ENCODE peak calls at places on chromosome 20, in five cellular contexts. T, S, G, F and X are unnamed samples.
A peak's percentile ranks its signal among the peaks of the same experiment; 100 is the strongest.

GRCh38 chr20:62886709-62887058 is 25.1 kb upstream of the TCFL5 start:
- DNase-seq in T (no peak), S (no peak), G (no peak), F (no peak), X (no peak)

GRCh38 chr20:34824026-34824860 is 1.2 kb downstream of the NCOA6 start:
- DNase-seq in T (peak; percentile 56), S (peak; percentile 69), G (peak; percentile 52), F (peak; percentile 66), X (peak; percentile 65)

GRCh38 chr20:49344975-49345374 is 67.1 kb upstream of the ZNFX1 start:
- DNase-seq in T (peak; percentile 66), S (peak; percentile 99), G (peak; percentile 81), F (no peak), X (peak; percentile 77)

GRCh38 chr20:59823860-59824259 is 109.6 kb downstream of the SYCP2 start:
- DNase-seq in T (no peak), S (no peak), G (no peak), F (no peak), X (no peak)

GRCh38 chr20:47360489-47361267 is 4.2 kb upstream of the ZMYND8 start:
- DNase-seq in T (peak; percentile 94), S (peak; percentile 80), G (peak; percentile 81), F (no peak), X (peak; percentile 83)

GRCh38 chr20:44422083-44422482 is 53.6 kb upstream of the TTPAL start:
- DNase-seq in T (no peak), S (peak; percentile 81), G (no peak), F (no peak), X (no peak)

GRCh38 chr20:839015-839414 is 5.5 kb downstream of the FAM110A start:
- DNase-seq in T (no peak), S (no peak), G (no peak), F (no peak), X (no peak)

GRCh38 chr20:11869641-11870040 is 48.1 kb upstream of the BTBD3 start:
- DNase-seq in T (no peak), S (no peak), G (no peak), F (no peak), X (no peak)

GRCh38 chr20:38728911-38729642 is 4.8 kb downstream of the SLC32A1 start:
- DNase-seq in T (no peak), S (no peak), G (no peak), F (no peak), X (no peak)

GRCh38 chr20:3472105-3472504 is 1.3 kb downstream of the ATRN start:
- DNase-seq in T (no peak), S (no peak), G (no peak), F (no peak), X (no peak)

GRCh38 chr20:21182832-21183563 is 57.1 kb downstream of the KIZ start:
- DNase-seq in T (no peak), S (peak; percentile 94), G (no peak), F (no peak), X (no peak)

GRCh38 chr20:35173576-35174192 is 1.8 kb downstream of the PROCR start:
- DNase-seq in T (no peak), S (peak; percentile 53), G (no peak), F (no peak), X (no peak)

GRCh38 chr20:33569290-33570094 is 79.6 kb downstream of the CBFA2T2 start:
- DNase-seq in T (no peak), S (no peak), G (no peak), F (no peak), X (no peak)

GRCh38 chr20:36836591-36837329 is 39.2 kb upstream of the TLDC2 start:
- DNase-seq in T (peak; percentile 60), S (peak; percentile 63), G (peak; percentile 53), F (peak; percentile 80), X (no peak)

GRCh38 chr20:5662769-5663168 is 87.4 kb upstream of the SHLD1 start:
- DNase-seq in T (no peak), S (no peak), G (no peak), F (no peak), X (peak; percentile 38)

GRCh38 chr20:63580796-63581461 is 6.9 kb upstream of the HELZ2 start:
- DNase-seq in T (peak; percentile 39), S (peak; percentile 49), G (peak; percentile 49), F (peak; percentile 41), X (peak; percentile 78)

GRCh38 chr20:47502801-47503239 is 1.1 kb downstream of the NCOA3 start:
- DNase-seq in T (no peak), S (peak; percentile 76), G (peak; percentile 25), F (no peak), X (peak; percentile 6)

GRCh38 chr20:47464380-47465101 is 37.1 kb upstream of the NCOA3 start:
- DNase-seq in T (peak; percentile 64), S (peak; percentile 96), G (peak; percentile 56), F (no peak), X (no peak)

GRCh38 chr20:56440346-56441007 is 27.9 kb upstream of the RTF2 start:
- DNase-seq in T (no peak), S (no peak), G (no peak), F (no peak), X (no peak)

GRCh38 chr20:46004813-46005505 is 3.7 kb upstream of the MMP9 start:
- DNase-seq in T (peak; percentile 39), S (no peak), G (peak; percentile 74), F (no peak), X (no peak)

GRCh38 chr20:63941282-63942060 is 14.7 kb downstream of the UCKL1 start:
- DNase-seq in T (peak; percentile 82), S (peak; percentile 31), G (no peak), F (peak; percentile 59), X (no peak)

GRCh38 chr20:3446779-3447178 is 24.0 kb upstream of the ATRN start:
- DNase-seq in T (no peak), S (no peak), G (no peak), F (no peak), X (no peak)

GRCh38 chr20:13259921-13260320 is 38.8 kb downstream of the ISM1 start:
- DNase-seq in T (no peak), S (no peak), G (no peak), F (no peak), X (no peak)

GRCh38 chr20:25280051-25280573 is 32.2 kb downstream of the PYGB start:
- DNase-seq in T (peak; percentile 15), S (no peak), G (no peak), F (no peak), X (no peak)

GRCh38 chr20:58715709-58716475 is 23.3 kb downstream of the NPEPL1 start:
- DNase-seq in T (no peak), S (no peak), G (no peak), F (no peak), X (no peak)

GRCh38 chr20:4282550-4282949 is 267.2 kb upstream of the RNF24 start:
- DNase-seq in T (no peak), S (no peak), G (no peak), F (no peak), X (no peak)

GRCh38 chr20:58515240-58516212 is at the start of gene APCDD1L:
- DNase-seq in T (peak; percentile 39), S (peak; percentile 87), G (no peak), F (no peak), X (no peak)

GRCh38 chr20:40754372-40754943 is 65.4 kb upstream of the MAFB start:
- DNase-seq in T (peak; percentile 75), S (no peak), G (peak; percentile 24), F (no peak), X (no peak)

GRCh38 chr20:53021934-53022333 is 49.8 kb downstream of the TSHZ2 start:
- DNase-seq in T (no peak), S (peak; percentile 70), G (no peak), F (no peak), X (no peak)

GRCh38 chr20:41094656-41095055 is 42.7 kb upstream of the PLCG1 start:
- DNase-seq in T (no peak), S (peak; percentile 53), G (no peak), F (no peak), X (no peak)

GRCh38 chr20:22582960-22583772 is 1.2 kb downstream of the FOXA2 start:
- DNase-seq in T (no peak), S (peak; percentile 17), G (no peak), F (no peak), X (no peak)

GRCh38 chr20:2156666-2157624 is 55.3 kb downstream of the STK35 start:
- DNase-seq in T (no peak), S (peak; percentile 46), G (no peak), F (no peak), X (no peak)

GRCh38 chr20:44993343-44993742 is 27.0 kb downstream of the STK4 start:
- DNase-seq in T (no peak), S (peak; percentile 21), G (no peak), F (no peak), X (no peak)